ENCODE peak calls at places on chromosomes 12 and 14, in four cellular contexts. M is EL, X is DMS 273 treated with DMSO at 0.1 percent for 48 hours, H is mucosa of gallbladder. E is an unnamed sample.

GRCh38 chr12:113062502-113063395 is 6.2 kb downstream of the DTX1 start:
- DNase-seq in M (no peak), X (no peak), H (no peak), E (no peak)

GRCh38 chr12:131604146-131604844 is 106.6 kb upstream of the SFSWAP start:
- DNase-seq in M (no peak), X (no peak), H (no peak), E (no peak)

GRCh38 chr14:98292191-98292590 is 979.8 kb downstream of the BCL11B start:
- DNase-seq in M (no peak), X (no peak), H (no peak), E (no peak)

GRCh38 chr12:6828671-6829531 is 694 bp downstream of the P3H3 start:
- DNase-seq in M (peak), X (no peak), H (no peak), E (no peak)

GRCh38 chr12:92927055-92927435 is 2.0 kb downstream of the EEA1 start:
- DNase-seq in M (peak), X (no peak), H (no peak), E (peak)

GRCh38 chr12:109772622-109773321 is 59.1 kb downstream of the FAM222A start:
- DNase-seq in M (no peak), X (no peak), H (no peak), E (peak)

GRCh38 chr12:121468451-121468850 is 68.5 kb downstream of the RNF34 start:
- DNase-seq in M (no peak), X (no peak), H (no peak), E (peak)

GRCh38 chr14:59148334-59148900 is 40.0 kb upstream of the DAAM1 start:
- DNase-seq in M (no peak), X (no peak), H (no peak), E (no peak)

GRCh38 chr12:67431436-67432049 is 162.4 kb downstream of the CAND1 start:
- DNase-seq in M (no peak), X (no peak), H (no peak), E (no peak)

GRCh38 chr14:100237735-100238418 is 1.1 kb upstream of the YY1 start:
- DNase-seq in M (peak), X (peak), H (peak), E (peak)

GRCh38 chr12:91272456-91273063 is 89.9 kb upstream of the DCN start:
- DNase-seq in M (no peak), X (no peak), H (peak), E (no peak)

GRCh38 chr14:66403183-66403582 is 83.0 kb upstream of the CCDC196 start:
- DNase-seq in M (peak), X (no peak), H (no peak), E (peak)

GRCh38 chr12:79327465-79327864 is 363.3 kb downstream of the PAWR start:
- DNase-seq in M (no peak), X (no peak), H (no peak), E (no peak)

GRCh38 chr12:50825372-50825838 is 17.3 kb upstream of the TMPRSS12 start:
- DNase-seq in M (peak), X (no peak), H (no peak), E (peak)

E was measured in pons.